ENCODE peak calls at places on chromosomes 12 and 14, in five cellular contexts. Z is mesenchymal stem cell, V is coronary artery, A is heart left ventricle, J is breast epithelium. E is an unnamed sample.

GRCh38 chr12:9750276-9751203 is 10.2 kb downstream of the CD69 start:
- DNase-seq in Z (peak), J (no peak), V (no peak), A (peak), E (peak)

GRCh38 chr12:50326636-50327284 is 43.4 kb upstream of the LIMA1 start:
- DNase-seq in Z (no peak), A (no peak), V (no peak), J (no peak), E (no peak)

GRCh38 chr12:13342971-13343370 is 146.4 kb downstream of the EMP1 start:
- DNase-seq in J (no peak), V (no peak), Z (no peak), A (no peak), E (no peak)

GRCh38 chr12:118135788-118136558 is at the start of gene PEBP1:
- DNase-seq in A (peak), J (peak), V (peak), Z (peak), E (peak)

GRCh38 chr12:8108808-8109398 is 14.5 kb upstream of the CLEC4A start:
- DNase-seq in J (peak), V (peak), Z (peak), A (peak), E (peak)

GRCh38 chr14:68792830-68793733 is at the start of gene ZFP36L1:
- DNase-seq in V (peak), A (peak), Z (peak), J (peak), E (peak)

GRCh38 chr12:64088431-64089349 is 133.4 kb downstream of the KICS2 start:
- DNase-seq in J (no peak), V (no peak), A (peak), Z (peak), E (peak)

GRCh38 chr12:85363382-85364190 is 83.6 kb downstream of the ALX1 start:
- DNase-seq in J (no peak), A (peak), V (no peak), Z (no peak), E (no peak)

GRCh38 chr12:13386269-13387039 is 189.9 kb downstream of the EMP1 start:
- DNase-seq in A (no peak), J (no peak), V (no peak), Z (no peak), E (no peak)

GRCh38 chr14:48936352-48936751 is 649.8 kb downstream of the RPS29 start:
- DNase-seq in V (no peak), Z (peak), J (no peak), A (no peak), E (no peak)

GRCh38 chr12:24197517-24197916 is 248.0 kb upstream of the SOX5 start:
- DNase-seq in J (no peak), V (no peak), Z (peak), A (no peak), E (no peak)

GRCh38 chr12:104299842-104300481 is 3.6 kb upstream of the EID3 start:
- DNase-seq in A (no peak), J (no peak), V (no peak), Z (no peak), E (no peak)

GRCh38 chr14:104542871-104543830 is 36.4 kb upstream of the C14orf180 start:
- DNase-seq in A (no peak), J (peak), V (no peak), Z (no peak), E (no peak)

GRCh38 chr12:76545486-76545885 is 14.1 kb downstream of the OSBPL8 start:
- DNase-seq in V (no peak), A (no peak), J (no peak), Z (no peak), E (no peak)

GRCh38 chr14:65210118-65210826 is 108.0 kb upstream of the MAX start:
- DNase-seq in Z (peak), A (no peak), J (no peak), V (no peak), E (no peak)

GRCh38 chr14:87049886-87050820 is 942.8 kb downstream of the GALC start:
- DNase-seq in A (no peak), Z (peak), V (no peak), J (no peak), E (no peak)

GRCh38 chr12:82474798-82475184 is 116.5 kb downstream of the METTL25 start:
- DNase-seq in Z (no peak), V (no peak), A (no peak), J (no peak), E (no peak)

GRCh38 chr14:97410667-97411286 is 613.6 kb downstream of the VRK1 start:
- DNase-seq in Z (no peak), V (no peak), A (no peak), J (no peak), E (no peak)

GRCh38 chr12:53068811-53069585 is 10.2 kb downstream of the SPRYD3 start:
- DNase-seq in Z (no peak), V (no peak), J (no peak), A (no peak), E (no peak)

GRCh38 chr14:87014854-87015253 is 978.1 kb downstream of the GALC start:
- DNase-seq in A (no peak), J (no peak), V (no peak), Z (no peak), E (no peak)

GRCh38 chr12:75961878-75962277 is 69.7 kb downstream of the PHLDA1 start:
- DNase-seq in J (no peak), V (no peak), Z (no peak), A (no peak), E (no peak)

GRCh38 chr12:99767809-99768208 is 120.3 kb downstream of the GARIN6 start:
- DNase-seq in A (no peak), V (no peak), J (no peak), Z (peak), E (no peak)

GRCh38 chr14:95784137-95784536 is 70.2 kb upstream of the TCL1A start:
- DNase-seq in J (no peak), V (no peak), Z (no peak), A (no peak), E (no peak)

GRCh38 chr14:103679351-103679750 is 35.9 kb downstream of the XRCC3 start:
- DNase-seq in J (no peak), V (no peak), Z (peak), A (peak), E (peak)

GRCh38 chr12:122951406-122951805 is 14.9 kb downstream of the ABCB9 start:
- DNase-seq in V (no peak), Z (peak), A (no peak), J (no peak), E (no peak)

GRCh38 chr14:36655963-36656768 is 5.5 kb upstream of the PAX9 start:
- DNase-seq in A (no peak), J (peak), Z (peak), V (no peak), E (no peak)

DNA sequence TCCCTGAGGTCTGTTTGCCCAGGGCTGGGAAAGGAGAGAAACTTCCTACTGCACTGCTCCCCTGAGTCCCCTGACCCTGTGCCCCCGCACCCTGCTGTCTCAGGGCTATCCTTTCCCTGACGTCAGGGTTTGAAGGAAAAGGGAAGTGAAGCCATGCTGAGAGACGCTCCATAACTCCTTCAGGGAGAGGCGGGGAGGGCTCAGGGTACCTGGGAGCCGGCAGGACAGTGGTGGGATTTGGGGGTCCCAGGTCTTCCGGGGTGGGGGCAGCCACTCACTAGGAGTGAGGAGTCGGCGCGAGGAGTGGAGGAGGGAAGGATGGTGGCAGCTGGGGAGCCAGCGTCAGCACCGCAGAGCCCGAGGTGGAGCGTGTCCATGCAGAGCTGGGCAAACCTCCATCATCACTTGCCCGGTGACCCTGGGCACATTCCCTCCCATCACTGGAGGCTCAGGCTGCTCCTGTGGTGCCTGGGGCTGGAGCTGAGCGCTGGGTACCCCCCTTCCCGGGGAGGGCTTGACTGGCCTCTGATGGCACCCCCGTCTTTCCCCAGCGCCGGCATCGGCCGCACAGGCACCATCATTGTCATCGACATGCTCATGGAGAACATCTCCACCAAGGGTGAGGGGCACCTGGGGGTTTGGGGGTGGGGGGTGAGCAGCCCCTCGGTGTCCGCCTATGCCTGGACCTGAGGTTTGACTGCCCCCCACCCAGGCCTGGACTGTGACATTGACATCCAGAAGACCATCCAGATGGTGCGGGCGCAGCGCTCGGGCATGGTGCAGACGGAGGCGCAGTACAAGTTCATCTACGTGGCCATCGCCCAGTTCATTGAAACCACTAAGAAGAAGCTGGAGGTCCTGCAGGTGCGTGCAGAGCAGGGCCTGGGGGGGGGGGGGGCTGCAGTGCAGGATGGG is 8.5 kb downstream of the PTPN6 start:
- DNase-seq in A (no peak), V (peak), J (no peak), Z (no peak), E (no peak)
- H3K27ac ChIP-seq in A (peak), V (peak), J (peak), Z (no peak), E (peak)

GRCh38 chr12:116720129-116720528 is 17.7 kb downstream of the SPRING1 start:
- DNase-seq in A (no peak), V (no peak), Z (no peak), J (no peak), E (no peak)
- H3K27ac ChIP-seq in A (no peak), V (no peak), Z (no peak), J (no peak), E (no peak)

GRCh38 chr14:24834951-24835350 is 201.0 kb upstream of the GZMB start:
- DNase-seq in A (no peak), V (no peak), Z (no peak), J (no peak), E (no peak)

GRCh38 chr14:24837280-24838046 is 203.5 kb upstream of the GZMB start:
- DNase-seq in J (no peak), V (no peak), Z (peak), A (no peak), E (no peak)

GRCh38 chr14:24839617-24840203 is 205.7 kb upstream of the GZMB start:
- DNase-seq in V (no peak), A (no peak), J (no peak), Z (no peak), E (no peak)

GRCh38 chr14:24840204-24840893 is 206.4 kb upstream of the GZMB start:
- DNase-seq in V (no peak), A (no peak), J (no peak), Z (peak), E (no peak)

GRCh38 chr14:24838945-24839616 is 205.1 kb upstream of the GZMB start:
- DNase-seq in A (peak), J (no peak), V (no peak), Z (no peak), E (no peak)
- H3K27ac ChIP-seq in A (peak), J (no peak), V (no peak), Z (no peak), E (no peak)

GRCh38 chr12:62817556-62818271 is 117.2 kb downstream of the PPM1H start:
- DNase-seq in Z (peak), J (no peak), V (no peak), A (peak), E (no peak)
- H3K27ac ChIP-seq in Z (peak), J (no peak), V (peak), A (peak), E (no peak)

GRCh38 chr12:125143491-125143890 is 78.3 kb downstream of the AACS start:
- DNase-seq in J (no peak), A (peak), V (no peak), Z (peak), E (no peak)
- H3K27ac ChIP-seq in J (no peak), A (no peak), V (no peak), Z (no peak), E (no peak)

DNA sequence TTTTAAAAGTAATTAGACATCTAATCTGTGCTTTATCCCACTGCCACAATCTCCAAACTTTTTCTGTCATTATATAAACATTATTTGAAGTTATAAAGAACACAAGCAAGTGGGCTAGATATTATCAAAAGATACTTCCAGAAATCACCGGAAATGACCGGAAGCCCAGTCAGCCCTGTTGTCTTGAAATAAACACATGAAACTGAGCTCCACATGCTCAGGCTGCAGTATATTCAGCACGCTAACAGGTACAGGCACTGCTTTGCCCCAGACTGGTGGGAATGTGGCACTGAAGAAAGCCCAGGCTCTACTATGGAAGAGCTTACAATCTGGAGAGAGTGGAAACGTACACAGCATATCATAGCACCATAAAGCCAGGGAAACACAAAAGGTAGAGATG is 158.9 kb upstream of the PLEKHG7 start:
- DNase-seq in Z (no peak), V (no peak), J (no peak), A (no peak), E (no peak)
- H3K27ac ChIP-seq in Z (no peak), V (no peak), J (no peak), A (no peak), E (no peak)

GRCh38 chr12:127560041-127560478 is 706.9 kb upstream of the TMEM132C start:
- DNase-seq in V (no peak), Z (no peak), A (no peak), J (no peak), E (no peak)
- H3K27ac ChIP-seq in V (no peak), Z (no peak), A (no peak), J (no peak), E (no peak)

GRCh38 chr12:72110814-72111615 is 161.2 kb upstream of the TRHDE start:
- DNase-seq in J (no peak), V (no peak), A (no peak), Z (no peak), E (no peak)
- H3K27ac ChIP-seq in J (no peak), V (no peak), A (no peak), Z (no peak), E (no peak)

GRCh38 chr14:22384167-22384549 is 204.9 kb downstream of the DAD1 start:
- DNase-seq in J (no peak), A (no peak), V (no peak), Z (no peak), E (no peak)
- H3K27ac ChIP-seq in J (no peak), A (no peak), V (no peak), Z (no peak), E (no peak)